ENCODE peak calls at places on chromosomes 11 and 22, in five cellular contexts. W is dorsolateral prefrontal cortex, N is IMR-90, P is lower lobe of right lung, T is small intestine. K is an unnamed sample.
A peak's percentile ranks its signal among the peaks of the same experiment; 100 is the strongest.

GRCh38 chr11:34640050-34640971 is 19.4 kb downstream of the EHF start:
- DNase-seq in W (no peak), N (no peak), P (peak; percentile 87), T (peak; percentile 98), K (peak; percentile 89)

GRCh38 chr11:47869548-47870393 is 21.6 kb upstream of the NUP160 start:
- DNase-seq in W (no peak), N (no peak), P (no peak), T (no peak), K (no peak)

GRCh38 chr11:34647131-34647530 is 26.2 kb downstream of the EHF start:
- DNase-seq in W (no peak), N (peak; percentile 34), P (no peak), T (no peak), K (no peak)

GRCh38 chr11:2300936-2301630 is 635 bp downstream of the C11orf21 start:
- DNase-seq in W (no peak), N (no peak), P (no peak), T (no peak), K (peak; percentile 68)

GRCh38 chr22:46088541-46089311 is 61.6 kb upstream of the PPARA start:
- DNase-seq in W (no peak), N (peak; percentile 64), P (peak; percentile 64), T (no peak), K (peak; percentile 73)

GRCh38 chr11:16678466-16679116 is 59.9 kb upstream of the C11orf58 start:
- DNase-seq in W (no peak), N (no peak), P (no peak), T (no peak), K (no peak)

GRCh38 chr11:1352696-1353382 is 36.9 kb upstream of the BRSK2 start:
- DNase-seq in W (no peak), N (no peak), P (no peak), T (no peak), K (peak; percentile 8)

GRCh38 chr11:106603971-106604370 is 414.3 kb downstream of the GUCY1A2 start:
- DNase-seq in W (no peak), N (no peak), P (no peak), T (no peak), K (no peak)

GRCh38 chr22:23495614-23496444 is 84.3 kb downstream of the IGLL1 start:
- DNase-seq in W (no peak), N (no peak), P (no peak), T (no peak), K (peak; percentile 46)

GRCh38 chr11:103108933-103109817 is at the start of gene DYNC2H1:
- DNase-seq in W (peak; percentile 85), N (peak; percentile 91), P (peak; percentile 93), T (peak; percentile 85), K (peak; percentile 96)

GRCh38 chr22:22233081-22233480 is 11.5 kb upstream of the VPREB1 start:
- DNase-seq in W (no peak), N (no peak), P (no peak), T (no peak), K (no peak)

GRCh38 chr22:22239311-22239939 is 5.2 kb upstream of the VPREB1 start:
- DNase-seq in W (no peak), N (no peak), P (no peak), T (no peak), K (no peak)

GRCh38 chr22:22235564-22235963 is 9.0 kb upstream of the VPREB1 start:
- DNase-seq in W (no peak), N (no peak), P (no peak), T (peak; percentile 31), K (no peak)

GRCh38 chr22:22241554-22241898 is 3.1 kb upstream of the VPREB1 start:
- DNase-seq in W (no peak), N (no peak), P (no peak), T (no peak), K (no peak)

GRCh38 chr22:22237521-22237920 is 7.1 kb upstream of the VPREB1 start:
- DNase-seq in W (no peak), N (no peak), P (no peak), T (no peak), K (no peak)
- H3K27me3 ChIP-seq in W (peaks cover 25% of the 10 kb centered on the region), N (peaks cover 26% of the 10 kb centered on the region), P (peaks cover 13% of the 10 kb centered on the region), T (peaks cover 2% of the 10 kb centered on the region), K (peaks cover 4% of the 10 kb centered on the region)

GRCh38 chr22:44359496-44360110 is 46.9 kb upstream of the SHISAL1 start:
- DNase-seq in W (no peak), N (no peak), P (peak; percentile 21), T (no peak), K (peak; percentile 52)

GRCh38 chr22:44361391-44362126 is 48.8 kb upstream of the SHISAL1 start:
- DNase-seq in W (no peak), N (no peak), P (peak; percentile 30), T (no peak), K (peak; percentile 50)

GRCh38 chr22:44358723-44359440 is 46.1 kb upstream of the SHISAL1 start:
- DNase-seq in W (no peak), N (no peak), P (peak; percentile 29), T (no peak), K (peak; percentile 34)

GRCh38 chr22:44360686-44361381 is 48.1 kb upstream of the SHISAL1 start:
- DNase-seq in W (no peak), N (peak; percentile 80), P (peak; percentile 51), T (no peak), K (peak; percentile 67)

DNA sequence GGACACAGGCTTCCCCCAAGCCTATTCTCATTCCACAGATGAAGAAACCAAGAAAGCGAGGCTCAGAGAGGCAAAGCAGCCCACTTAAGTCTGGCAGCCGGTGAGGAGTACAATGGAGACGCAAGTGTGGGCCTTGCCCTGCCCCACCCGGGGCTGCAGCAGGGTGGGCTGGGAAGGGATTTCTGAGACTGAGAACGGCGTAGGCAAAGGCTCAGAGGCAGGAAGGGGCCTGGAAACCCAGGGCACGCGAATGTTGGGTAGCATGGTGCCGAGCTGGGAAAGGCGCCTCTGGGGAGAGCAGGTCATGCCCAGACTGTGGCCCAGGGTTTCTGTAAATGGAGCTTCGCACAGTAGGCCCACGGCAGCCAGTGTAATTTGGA is 47.5 kb upstream of the SHISAL1 start:
- DNase-seq in W (no peak), N (no peak), P (no peak), T (no peak), K (peak; percentile 39)
- H3K27me3 ChIP-seq in W (no peaks in the 10 kb centered on the region), N (no peaks in the 10 kb centered on the region), P (peaks cover 4% of the 10 kb centered on the region), T (no peaks in the 10 kb centered on the region), K (no peaks in the 10 kb centered on the region)

DNA sequence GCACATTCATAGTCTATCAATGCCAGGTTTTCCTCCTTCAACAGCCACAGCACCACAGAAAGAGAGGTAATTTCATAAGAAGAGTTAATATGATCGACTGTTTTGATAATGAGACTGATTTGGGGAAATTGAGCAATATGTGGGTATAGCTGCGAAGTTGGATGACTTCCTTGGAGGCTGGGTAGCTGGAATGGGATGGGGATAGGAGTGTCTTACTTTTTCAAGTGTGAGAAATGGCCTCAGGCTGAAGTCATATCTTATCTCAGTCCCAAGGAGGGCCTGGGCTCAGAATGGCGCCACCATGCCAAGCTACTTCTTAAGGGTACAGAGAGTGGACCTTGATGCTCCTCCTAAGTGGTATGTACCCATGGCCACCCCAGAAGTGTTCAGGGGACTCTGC is 187.6 kb upstream of the CCDC90B start:
- DNase-seq in W (no peak), N (no peak), P (no peak), T (no peak), K (no peak)
- H3K27me3 ChIP-seq in W (no peaks in the 10 kb centered on the region), N (no peaks in the 10 kb centered on the region), P (no peaks in the 10 kb centered on the region), T (no peaks in the 10 kb centered on the region), K (no peaks in the 10 kb centered on the region)

DNA sequence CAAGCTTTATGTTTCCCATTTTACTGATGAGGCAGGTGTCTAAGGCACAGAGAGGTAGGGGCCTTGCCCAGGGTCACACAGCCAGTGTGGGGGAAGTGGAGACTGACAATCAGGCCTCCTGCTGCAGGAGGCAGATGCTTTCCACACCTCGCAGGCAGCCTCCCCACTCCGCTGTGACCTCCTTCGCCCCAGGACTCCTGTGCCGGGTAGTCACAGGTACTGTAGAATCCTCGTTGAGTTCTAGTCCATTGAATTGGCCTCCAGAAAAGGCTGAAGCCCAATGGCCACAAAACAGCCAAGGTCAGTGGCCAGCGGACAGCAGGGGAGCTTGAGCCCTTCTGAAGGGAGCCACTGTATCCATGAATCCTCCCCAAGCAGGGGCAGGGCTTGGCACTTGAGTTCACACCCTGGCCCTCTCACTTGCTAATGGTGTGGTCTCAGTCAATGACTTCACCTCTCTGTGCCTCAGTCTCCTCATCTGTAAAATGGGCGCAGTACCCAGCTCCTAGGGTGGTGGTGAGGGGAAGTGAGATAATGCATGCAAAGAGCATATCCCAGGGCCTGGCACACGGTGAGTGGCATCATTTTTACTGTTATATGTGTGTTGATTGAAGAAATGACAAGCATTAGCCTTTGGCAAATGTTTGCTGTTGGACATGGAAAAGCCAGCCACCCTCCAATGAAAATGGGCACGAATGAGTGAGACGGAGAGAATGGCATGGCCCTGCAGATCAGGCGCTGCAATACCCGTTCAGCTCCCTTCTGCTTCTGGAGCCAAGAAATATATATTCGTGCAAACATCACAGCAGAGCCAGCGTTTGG is 1.2 kb upstream of the FXYD2 start:
- DNase-seq in W (no peak), N (no peak), P (no peak), T (no peak), K (peak; percentile 36)
- H3K27me3 ChIP-seq in W (no peaks in the 10 kb centered on the region), N (peaks cover 2% of the 10 kb centered on the region), P (peaks cover 3% of the 10 kb centered on the region), T (no peaks in the 10 kb centered on the region), K (no peaks in the 10 kb centered on the region)